ENCODE peak calls at places on chromosomes 7 and 10, in six cellular contexts. One of them, this sample, is unnamed. For H3K4me1, the result is how much of the 10 kb centered on the place peaks cover.

GRCh38 chr7:94432799-94433198 is 38.1 kb downstream of the COL1A2 start:
- DNase-seq in suprapubic skin: no peak
- DNase-seq in testis: no peak
- DNase-seq in upper lobe of left lung: no peak
- DNase-seq in Peyer's patch: no peak
- DNase-seq in adrenal gland: no peak
- DNase-seq in this sample: no peak

GRCh38 chr10:95559466-95559865 is 1.7 kb downstream of the SORBS1 start:
- DNase-seq in suprapubic skin: no peak
- DNase-seq in testis: no peak
- DNase-seq in upper lobe of left lung: no peak
- DNase-seq in Peyer's patch: no peak
- DNase-seq in adrenal gland: no peak
- DNase-seq in this sample: no peak

GRCh38 chr7:105890290-105890997 is 14.0 kb upstream of the ATXN7L1 start:
- DNase-seq in suprapubic skin: no peak
- DNase-seq in testis: no peak
- DNase-seq in upper lobe of left lung: no peak
- DNase-seq in Peyer's patch: no peak
- DNase-seq in adrenal gland: no peak
- DNase-seq in this sample: no peak

GRCh38 chr10:17474595-17474994 is 20.2 kb upstream of the ST8SIA6 start:
- DNase-seq in suprapubic skin: no peak
- DNase-seq in testis: no peak
- DNase-seq in upper lobe of left lung: no peak
- DNase-seq in Peyer's patch: no peak
- DNase-seq in adrenal gland: no peak
- DNase-seq in this sample: no peak

GRCh38 chr10:79400567-79401004 is 44.8 kb downstream of the ZCCHC24 start:
- DNase-seq in suprapubic skin: no peak
- DNase-seq in testis: peak
- DNase-seq in upper lobe of left lung: peak
- DNase-seq in Peyer's patch: peak
- DNase-seq in adrenal gland: no peak
- DNase-seq in this sample: no peak

GRCh38 chr7:92831716-92832622 is 4.4 kb downstream of the CDK6 start:
- DNase-seq in suprapubic skin: no peak
- DNase-seq in testis: no peak
- DNase-seq in upper lobe of left lung: no peak
- DNase-seq in Peyer's patch: no peak
- DNase-seq in adrenal gland: peak
- DNase-seq in this sample: no peak

GRCh38 chr7:149884541-149884940 is 10.8 kb downstream of the ATP6V0E2 start:
- DNase-seq in suprapubic skin: no peak
- DNase-seq in testis: no peak
- DNase-seq in upper lobe of left lung: no peak
- DNase-seq in Peyer's patch: no peak
- DNase-seq in adrenal gland: no peak
- DNase-seq in this sample: no peak

GRCh38 chr10:123354521-123354920 is 200.3 kb downstream of the BUB3 start:
- DNase-seq in suprapubic skin: no peak
- DNase-seq in testis: no peak
- DNase-seq in upper lobe of left lung: no peak
- DNase-seq in Peyer's patch: no peak
- DNase-seq in adrenal gland: no peak
- DNase-seq in this sample: no peak

GRCh38 chr10:98377001-98377400 is 38.0 kb downstream of the PYROXD2 start:
- DNase-seq in suprapubic skin: no peak
- DNase-seq in testis: no peak
- DNase-seq in upper lobe of left lung: peak
- DNase-seq in Peyer's patch: no peak
- DNase-seq in adrenal gland: no peak
- DNase-seq in this sample: no peak

GRCh38 chr10:75038335-75038734 is 73.1 kb upstream of the SAMD8 start:
- DNase-seq in suprapubic skin: no peak
- DNase-seq in testis: peak
- DNase-seq in upper lobe of left lung: no peak
- DNase-seq in Peyer's patch: no peak
- DNase-seq in adrenal gland: peak
- DNase-seq in this sample: no peak

GRCh38 chr10:122163182-122164027 is 107.7 kb upstream of the BTBD16 start:
- DNase-seq in suprapubic skin: no peak
- DNase-seq in testis: peak
- DNase-seq in upper lobe of left lung: no peak
- DNase-seq in Peyer's patch: no peak
- DNase-seq in adrenal gland: no peak
- DNase-seq in this sample: no peak

GRCh38 chr7:17301491-17302101 is 3.1 kb downstream of the AHR start:
- DNase-seq in suprapubic skin: peak
- DNase-seq in testis: peak
- DNase-seq in upper lobe of left lung: no peak
- DNase-seq in Peyer's patch: peak
- DNase-seq in adrenal gland: no peak
- DNase-seq in this sample: no peak

GRCh38 chr7:141013345-141013715 is 1.4 kb downstream of the MRPS33 start:
- DNase-seq in suprapubic skin: no peak
- DNase-seq in testis: no peak
- DNase-seq in upper lobe of left lung: no peak
- DNase-seq in Peyer's patch: no peak
- DNase-seq in adrenal gland: no peak
- DNase-seq in this sample: no peak

GRCh38 chr10:72637398-72637857 is 11.5 kb upstream of the MICU1 start:
- DNase-seq in suprapubic skin: no peak
- DNase-seq in testis: peak
- DNase-seq in upper lobe of left lung: peak
- DNase-seq in Peyer's patch: no peak
- DNase-seq in adrenal gland: peak
- DNase-seq in this sample: no peak

GRCh38 chr10:79308016-79308415 is 39.3 kb upstream of the PPIF start:
- DNase-seq in suprapubic skin: no peak
- DNase-seq in testis: no peak
- DNase-seq in upper lobe of left lung: no peak
- DNase-seq in Peyer's patch: no peak
- DNase-seq in adrenal gland: no peak
- DNase-seq in this sample: no peak

GRCh38 chr7:2231992-2232765 is 566 bp downstream of the MAD1L1 start:
- DNase-seq in suprapubic skin: no peak
- DNase-seq in testis: no peak
- DNase-seq in upper lobe of left lung: no peak
- DNase-seq in Peyer's patch: no peak
- DNase-seq in adrenal gland: no peak
- DNase-seq in this sample: no peak

GRCh38 chr10:14325325-14325955 is 5.3 kb downstream of the FRMD4A start:
- DNase-seq in suprapubic skin: no peak
- DNase-seq in testis: peak
- DNase-seq in upper lobe of left lung: peak
- DNase-seq in Peyer's patch: peak
- DNase-seq in adrenal gland: no peak
- DNase-seq in this sample: no peak

GRCh38 chr7:81929386-81929785 is 159.5 kb upstream of the HGF start:
- DNase-seq in suprapubic skin: no peak
- DNase-seq in testis: no peak
- DNase-seq in upper lobe of left lung: no peak
- DNase-seq in Peyer's patch: no peak
- DNase-seq in adrenal gland: no peak
- DNase-seq in this sample: no peak

GRCh38 chr7:112202819-112203218 is 3.4 kb downstream of the DOCK4 start:
- DNase-seq in suprapubic skin: no peak
- DNase-seq in testis: peak
- DNase-seq in upper lobe of left lung: peak
- DNase-seq in Peyer's patch: peak
- DNase-seq in adrenal gland: no peak
- DNase-seq in this sample: no peak

GRCh38 chr10:6204063-6204340 is 1.3 kb downstream of the PFKFB3 start:
- DNase-seq in suprapubic skin: no peak
- DNase-seq in testis: no peak
- DNase-seq in upper lobe of left lung: peak
- DNase-seq in Peyer's patch: peak
- DNase-seq in adrenal gland: no peak
- DNase-seq in this sample: no peak

GRCh38 chr10:69734797-69735468 is 66.8 kb upstream of the COL13A1 start:
- DNase-seq in suprapubic skin: no peak
- DNase-seq in testis: no peak
- DNase-seq in upper lobe of left lung: no peak
- DNase-seq in Peyer's patch: no peak
- DNase-seq in adrenal gland: no peak
- DNase-seq in this sample: no peak

GRCh38 chr10:18684953-18685352 is 25.7 kb downstream of the ARL5B start:
- DNase-seq in suprapubic skin: no peak
- DNase-seq in testis: no peak
- DNase-seq in upper lobe of left lung: no peak
- DNase-seq in Peyer's patch: no peak
- DNase-seq in adrenal gland: no peak
- DNase-seq in this sample: no peak

GRCh38 chr10:775245-776075 is 86.0 kb upstream of the DIP2C start:
- DNase-seq in suprapubic skin: peak
- DNase-seq in testis: no peak
- DNase-seq in upper lobe of left lung: peak
- DNase-seq in Peyer's patch: no peak
- DNase-seq in adrenal gland: peak
- DNase-seq in this sample: peak

DNA sequence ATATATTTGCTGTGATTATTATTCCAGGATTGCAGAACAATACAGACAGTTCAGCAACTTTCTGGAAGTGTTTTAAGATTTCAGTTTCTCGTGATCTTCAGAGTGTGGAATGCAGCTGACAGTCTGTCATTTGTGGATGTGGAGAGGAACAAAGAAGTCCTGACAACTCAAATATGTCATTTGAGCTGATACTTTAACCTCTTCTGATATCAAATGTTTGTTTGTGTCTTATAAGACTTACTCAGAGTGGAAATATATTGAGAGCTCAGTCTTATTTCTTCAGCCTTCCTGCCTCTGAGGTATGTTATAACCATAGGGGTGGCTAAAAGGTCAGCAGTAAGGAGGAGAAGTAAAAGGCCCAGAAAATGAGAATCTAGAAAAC is 96.4 kb downstream of the OSBPL3 start:
- DNase-seq in suprapubic skin: no peak
- DNase-seq in testis: no peak
- DNase-seq in upper lobe of left lung: no peak
- DNase-seq in Peyer's patch: no peak
- DNase-seq in adrenal gland: no peak
- DNase-seq in this sample: no peak
- TF ChIP-seq POLR2A in suprapubic skin: no peak
- TF ChIP-seq POLR2A in testis: no peak
- TF ChIP-seq POLR2A in upper lobe of left lung: no peak
- TF ChIP-seq POLR2A in Peyer's patch: no peak
- TF ChIP-seq POLR2A in adrenal gland: no peak
- TF ChIP-seq POLR2A in this sample: no peak

DNA sequence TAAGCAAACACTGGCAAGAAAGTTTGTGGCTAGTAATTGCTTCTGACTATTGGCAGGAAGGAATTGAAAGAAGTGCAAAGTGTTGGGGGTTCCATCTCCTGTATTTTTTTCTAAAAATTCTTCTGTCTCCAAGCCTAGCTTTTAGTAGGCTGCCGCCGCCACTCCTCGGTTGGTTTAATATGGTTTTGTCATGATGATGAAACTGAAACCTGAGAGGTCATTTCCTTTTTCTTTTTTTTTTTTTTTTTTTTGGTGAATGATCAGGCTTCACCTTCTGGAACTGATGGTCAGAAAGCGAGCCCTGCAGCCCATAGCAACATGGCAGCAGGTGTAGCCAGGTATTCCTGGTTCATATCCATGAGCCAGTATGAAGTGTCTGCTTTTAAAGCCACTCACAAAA is 75.3 kb upstream of the AGBL3 start:
- DNase-seq in suprapubic skin: no peak
- DNase-seq in testis: no peak
- DNase-seq in upper lobe of left lung: no peak
- DNase-seq in Peyer's patch: no peak
- DNase-seq in adrenal gland: no peak
- DNase-seq in this sample: no peak
- H3K4me1 ChIP-seq in suprapubic skin: under half
- H3K4me1 ChIP-seq in testis: under half
- H3K4me1 ChIP-seq in upper lobe of left lung: under half
- H3K4me1 ChIP-seq in Peyer's patch: under half
- H3K4me1 ChIP-seq in adrenal gland: under half
- H3K4me1 ChIP-seq in this sample: half or more

DNA sequence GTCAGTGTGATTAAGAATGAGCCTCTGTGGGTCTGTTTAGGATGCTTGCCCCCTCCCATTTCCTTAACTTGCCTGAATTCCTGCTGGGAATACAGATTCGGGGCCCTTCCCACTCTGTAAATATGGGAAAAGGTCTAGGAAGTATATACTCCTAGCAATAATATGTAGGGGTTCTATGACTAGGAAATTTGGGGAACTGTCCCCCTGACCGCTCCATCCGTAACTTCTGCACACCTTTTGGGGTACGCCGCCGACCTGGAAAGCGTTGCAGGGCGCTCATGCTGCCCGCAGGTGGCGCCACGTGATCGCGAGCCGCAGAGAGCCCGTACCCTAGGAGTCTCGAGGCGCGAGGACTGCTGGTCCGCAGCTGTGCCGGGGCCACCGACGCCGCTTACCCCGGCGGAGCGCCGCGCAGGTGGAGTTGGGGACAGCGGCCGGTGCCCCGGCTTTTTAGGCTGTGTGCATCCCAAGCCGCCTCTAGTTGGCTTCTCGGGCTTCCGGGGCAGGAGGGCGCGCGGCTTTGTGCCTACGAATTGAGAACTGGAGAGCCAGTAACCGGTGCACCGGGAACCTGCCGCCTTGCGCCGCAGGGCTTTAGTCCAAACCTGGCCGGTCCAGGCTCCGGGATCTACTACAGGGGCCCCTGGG is 656 bp upstream of the CNNM2 start:
- DNase-seq in suprapubic skin: peak
- DNase-seq in testis: peak
- DNase-seq in upper lobe of left lung: peak
- DNase-seq in Peyer's patch: peak
- DNase-seq in adrenal gland: peak
- DNase-seq in this sample: no peak
- TF ChIP-seq POLR2A in suprapubic skin: no peak
- TF ChIP-seq POLR2A in testis: no peak
- TF ChIP-seq POLR2A in upper lobe of left lung: no peak
- TF ChIP-seq POLR2A in Peyer's patch: peak
- TF ChIP-seq POLR2A in adrenal gland: peak
- TF ChIP-seq POLR2A in this sample: no peak

GRCh38 chr10:133258066-133258817 is 18.4 kb downstream of the ADAM8 start:
- DNase-seq in suprapubic skin: no peak
- DNase-seq in testis: no peak
- DNase-seq in upper lobe of left lung: peak
- DNase-seq in Peyer's patch: peak
- DNase-seq in adrenal gland: no peak
- DNase-seq in this sample: no peak

GRCh38 chr10:133259603-133259992 is 17.1 kb downstream of the ADAM8 start:
- DNase-seq in suprapubic skin: no peak
- DNase-seq in testis: no peak
- DNase-seq in upper lobe of left lung: no peak
- DNase-seq in Peyer's patch: no peak
- DNase-seq in adrenal gland: no peak
- DNase-seq in this sample: no peak

GRCh38 chr10:133260895-133261725 is 15.6 kb downstream of the ADAM8 start:
- DNase-seq in suprapubic skin: peak
- DNase-seq in testis: peak
- DNase-seq in upper lobe of left lung: peak
- DNase-seq in Peyer's patch: peak
- DNase-seq in adrenal gland: peak
- DNase-seq in this sample: no peak

GRCh38 chr10:133257489-133258065 is 19.1 kb downstream of the ADAM8 start:
- DNase-seq in suprapubic skin: no peak
- DNase-seq in testis: peak
- DNase-seq in upper lobe of left lung: peak
- DNase-seq in Peyer's patch: peak
- DNase-seq in adrenal gland: peak
- DNase-seq in this sample: no peak

GRCh38 chr10:133258818-133259602 is 17.7 kb downstream of the ADAM8 start:
- DNase-seq in suprapubic skin: peak
- DNase-seq in testis: peak
- DNase-seq in upper lobe of left lung: peak
- DNase-seq in Peyer's patch: peak
- DNase-seq in adrenal gland: peak
- DNase-seq in this sample: peak
- H3K4me1 ChIP-seq in suprapubic skin: half or more
- H3K4me1 ChIP-seq in testis: under half
- H3K4me1 ChIP-seq in upper lobe of left lung: half or more
- H3K4me1 ChIP-seq in Peyer's patch: under half
- H3K4me1 ChIP-seq in adrenal gland: half or more
- H3K4me1 ChIP-seq in this sample: half or more

This sample was measured in vagina.